ENCODE peak calls at places on chromosomes 4 and X, in six cellular contexts. E, U, T, B, N and M are unnamed samples.

GRCh38 chr4:62814510-62815047 is 1594.7 kb downstream of the TECRL start:
- DNase-seq in E (no peak), U (no peak), T (no peak), B (no peak), N (no peak), M (no peak)

GRCh38 chr4:137543198-137543597 is 10.9 kb upstream of the PCDH18 start:
- DNase-seq in E (peak; percentile 93), U (no peak), T (no peak), B (no peak), N (no peak), M (no peak)

GRCh38 chr4:185471235-185472062 is at the start of gene CCDC110:
- DNase-seq in E (no peak), U (peak; percentile 91), T (peak; percentile 86), B (peak; percentile 92), N (peak; percentile 71), M (peak; percentile 92)

GRCh38 chr4:52853351-52853750 is 8.8 kb upstream of the RASL11B start:
- DNase-seq in E (no peak), U (no peak), T (no peak), B (no peak), N (no peak), M (no peak)

GRCh38 chrX:109920325-109920724 is 82.6 kb upstream of the TMEM164 start:
- DNase-seq in E (no peak), U (no peak), T (no peak), B (no peak), N (no peak), M (no peak)

GRCh38 chr4:7364979-7365378 is 69.8 kb downstream of the PSAPL1 start:
- DNase-seq in E (no peak), U (peak; percentile 86), T (no peak), B (no peak), N (no peak), M (no peak)

GRCh38 chrX:16136080-16136479 is 12.7 kb downstream of the GRPR start:
- DNase-seq in E (no peak), U (no peak), T (no peak), B (no peak), N (no peak), M (no peak)

GRCh38 chrX:40755291-40756249 is 20.2 kb upstream of the MED14 start:
- DNase-seq in E (no peak), U (no peak), T (no peak), B (no peak), N (no peak), M (no peak)

GRCh38 chrX:22542641-22543040 is 269.9 kb downstream of the CBLL2 start:
- DNase-seq in E (no peak), U (no peak), T (no peak), B (no peak), N (no peak), M (no peak)